ENCODE peak calls at places on chromosome 20, in ten cellular contexts. A, K, D, P, I, G, T, Z, Y and W are unnamed samples.

GRCh38 chr20:12358006-12358654 is 440.4 kb downstream of the BTBD3 start:
- DNase-seq in A (no peak), K (no peak), D (no peak), P (no peak), I (no peak), G (no peak), T (no peak), Z (no peak), Y (no peak), W (peak)

GRCh38 chr20:45817652-45818194 is 5.3 kb downstream of the UBE2C start:
- DNase-seq in A (no peak), K (no peak), D (peak), P (no peak), I (no peak), G (no peak), T (no peak), Z (peak), Y (peak), W (no peak)

GRCh38 chr20:38589967-38590681 is 9.1 kb downstream of the ADIG start:
- DNase-seq in A (no peak), K (no peak), D (no peak), P (no peak), I (no peak), G (no peak), T (no peak), Z (no peak), Y (no peak), W (no peak)

GRCh38 chr20:1177680-1178079 is 7.1 kb downstream of the TMEM74B start:
- DNase-seq in A (no peak), K (no peak), D (no peak), P (no peak), I (no peak), G (no peak), T (no peak), Z (no peak), Y (peak), W (no peak)

GRCh38 chr20:43761396-43762340 is 34.9 kb upstream of the GTSF1L start:
- DNase-seq in A (no peak), K (no peak), D (peak), P (no peak), I (no peak), G (no peak), T (no peak), Z (no peak), Y (no peak), W (no peak)

GRCh38 chr20:38723069-38723981 is 961 bp upstream of the SLC32A1 start:
- DNase-seq in A (no peak), K (peak), D (no peak), P (no peak), I (no peak), G (no peak), T (no peak), Z (no peak), Y (no peak), W (no peak)

GRCh38 chr20:1813101-1813529 is 82.1 kb upstream of the SIRPA start:
- DNase-seq in A (no peak), K (no peak), D (peak), P (peak), I (no peak), G (no peak), T (no peak), Z (peak), Y (peak), W (no peak)

GRCh38 chr20:44748005-44748370 is 2.3 kb downstream of the KCNK15 start:
- DNase-seq in A (no peak), K (no peak), D (no peak), P (no peak), I (no peak), G (no peak), T (no peak), Z (no peak), Y (no peak), W (no peak)

GRCh38 chr20:7629880-7630279 is 310.4 kb downstream of the HAO1 start:
- DNase-seq in A (no peak), K (no peak), D (no peak), P (no peak), I (no peak), G (no peak), T (no peak), Z (no peak), Y (no peak), W (no peak)

GRCh38 chr20:58174708-58175287 is 53.7 kb downstream of the ANKRD60 start:
- DNase-seq in A (no peak), K (no peak), D (peak), P (no peak), I (no peak), G (no peak), T (no peak), Z (peak), Y (no peak), W (no peak)

GRCh38 chr20:32336918-32337347 is 21.2 kb upstream of the ASXL1 start:
- DNase-seq in A (no peak), K (peak), D (peak), P (no peak), I (no peak), G (no peak), T (no peak), Z (peak), Y (peak), W (peak)

GRCh38 chr20:16350465-16350864 is 222.8 kb downstream of the KIF16B start:
- DNase-seq in A (no peak), K (no peak), D (peak), P (no peak), I (no peak), G (no peak), T (no peak), Z (peak), Y (peak), W (no peak)

GRCh38 chr20:24785141-24785924 is 163.7 kb upstream of the CST7 start:
- DNase-seq in A (no peak), K (no peak), D (peak), P (no peak), I (no peak), G (no peak), T (no peak), Z (peak), Y (no peak), W (no peak)

GRCh38 chr20:1391640-1392442 is 1.0 kb downstream of the FKBP1A start:
- DNase-seq in A (no peak), K (peak), D (peak), P (no peak), I (no peak), G (no peak), T (peak), Z (peak), Y (no peak), W (peak)

GRCh38 chr20:35034150-35034549 is 58.5 kb downstream of the TRPC4AP start:
- DNase-seq in A (no peak), K (no peak), D (no peak), P (no peak), I (no peak), G (no peak), T (no peak), Z (no peak), Y (no peak), W (no peak)

GRCh38 chr20:58081842-58082241 is 146.6 kb downstream of the ANKRD60 start:
- DNase-seq in A (no peak), K (no peak), D (peak), P (no peak), I (no peak), G (no peak), T (no peak), Z (peak), Y (no peak), W (no peak)

GRCh38 chr20:35742741-35743523 is 872 bp upstream of the RBM39 start:
- DNase-seq in A (no peak), K (peak), D (peak), P (no peak), I (no peak), G (no peak), T (no peak), Z (no peak), Y (peak), W (peak)

GRCh38 chr20:50399917-50400704 is 110.1 kb upstream of the PTPN1 start:
- DNase-seq in A (no peak), K (no peak), D (no peak), P (peak), I (no peak), G (no peak), T (no peak), Z (no peak), Y (no peak), W (no peak)

GRCh38 chr20:24743641-24744040 is 205.4 kb upstream of the CST7 start:
- DNase-seq in A (no peak), K (no peak), D (no peak), P (no peak), I (no peak), G (no peak), T (no peak), Z (no peak), Y (no peak), W (no peak)